ENCODE peak calls at places on chromosomes 7 and 10, in four cellular contexts. Y is cardiac muscle cell, G is HCT116, R is neural crest cell. S is an unnamed sample.

GRCh38 chr10:99526861-99527504 is 5.8 kb upstream of the NKX2-3 start:
- DNase-seq in Y (no peak), G (no peak), R (no peak), S (no peak)

GRCh38 chr10:29926649-29927048 is 132.7 kb downstream of the JCAD start:
- DNase-seq in Y (peak; percentile 81), G (no peak), R (peak; percentile 22), S (peak; percentile 49)

GRCh38 chr7:40749877-40750276 is 615.1 kb downstream of the SUGCT start:
- DNase-seq in Y (no peak), G (no peak), R (no peak), S (no peak)

GRCh38 chr10:4652111-4653010 is 173.6 kb upstream of the AKR1E2 start:
- DNase-seq in Y (no peak), G (no peak), R (no peak), S (no peak)

GRCh38 chr10:122688293-122688989 is 11.2 kb downstream of the C10orf120 start:
- DNase-seq in Y (peak; percentile 29), G (no peak), R (no peak), S (no peak)

GRCh38 chr7:106603300-106603699 is 57.7 kb downstream of the CCDC71L start:
- DNase-seq in Y (no peak), G (no peak), R (no peak), S (no peak)

GRCh38 chr10:60188548-60188947 is 201.1 kb downstream of the ANK3 start:
- DNase-seq in Y (no peak), G (no peak), R (no peak), S (no peak)

GRCh38 chr10:52864459-52865106 is 92.0 kb upstream of the MBL2 start:
- DNase-seq in Y (peak; percentile 95), G (no peak), R (no peak), S (no peak)

GRCh38 chr7:80186721-80187120 is 52.1 kb downstream of the GNAI1 start:
- DNase-seq in Y (no peak), G (no peak), R (no peak), S (no peak)

GRCh38 chr10:66180651-66181318 is 745.1 kb upstream of the LRRTM3 start:
- DNase-seq in Y (peak; percentile 78), G (peak; percentile 47), R (peak; percentile 33), S (no peak)

GRCh38 chr7:131231381-131232220 is 96.1 kb upstream of the MKLN1 start:
- DNase-seq in Y (peak; percentile 76), G (no peak), R (no peak), S (no peak)

GRCh38 chr7:28609608-28610007 is 197.3 kb downstream of the CREB5 start:
- DNase-seq in Y (no peak), G (no peak), R (no peak), S (no peak)

GRCh38 chr7:289756-290553 is at the start of gene FOXL3:
- DNase-seq in Y (no peak), G (no peak), R (no peak), S (no peak)

GRCh38 chr10:127447197-127447596 is 101.9 kb upstream of the NPS start:
- DNase-seq in Y (no peak), G (no peak), R (no peak), S (no peak)

GRCh38 chr10:69866688-69867461 is 65.2 kb downstream of the COL13A1 start:
- DNase-seq in Y (peak; percentile 91), G (peak; percentile 26), R (peak; percentile 53), S (peak; percentile 44)

GRCh38 chr10:44891721-44892120 is 19.4 kb upstream of the TMEM72 start:
- DNase-seq in Y (no peak), G (no peak), R (no peak), S (no peak)

GRCh38 chr7:30925117-30925516 is 13.5 kb downstream of the AQP1 start:
- DNase-seq in Y (no peak), G (no peak), R (no peak), S (no peak)

GRCh38 chr10:110684800-110685446 is 40.8 kb downstream of the RBM20 start:
- DNase-seq in Y (peak; percentile 41), G (no peak), R (no peak), S (no peak)

GRCh38 chr10:110679633-110680472 is 35.7 kb downstream of the RBM20 start:
- DNase-seq in Y (no peak), G (no peak), R (no peak), S (peak; percentile 73)

GRCh38 chr10:110682348-110682747 is 38.2 kb downstream of the RBM20 start:
- DNase-seq in Y (no peak), G (no peak), R (no peak), S (no peak)

GRCh38 chr10:110680473-110681020 is 36.4 kb downstream of the RBM20 start:
- DNase-seq in Y (no peak), G (no peak), R (no peak), S (peak; percentile 17)

DNA sequence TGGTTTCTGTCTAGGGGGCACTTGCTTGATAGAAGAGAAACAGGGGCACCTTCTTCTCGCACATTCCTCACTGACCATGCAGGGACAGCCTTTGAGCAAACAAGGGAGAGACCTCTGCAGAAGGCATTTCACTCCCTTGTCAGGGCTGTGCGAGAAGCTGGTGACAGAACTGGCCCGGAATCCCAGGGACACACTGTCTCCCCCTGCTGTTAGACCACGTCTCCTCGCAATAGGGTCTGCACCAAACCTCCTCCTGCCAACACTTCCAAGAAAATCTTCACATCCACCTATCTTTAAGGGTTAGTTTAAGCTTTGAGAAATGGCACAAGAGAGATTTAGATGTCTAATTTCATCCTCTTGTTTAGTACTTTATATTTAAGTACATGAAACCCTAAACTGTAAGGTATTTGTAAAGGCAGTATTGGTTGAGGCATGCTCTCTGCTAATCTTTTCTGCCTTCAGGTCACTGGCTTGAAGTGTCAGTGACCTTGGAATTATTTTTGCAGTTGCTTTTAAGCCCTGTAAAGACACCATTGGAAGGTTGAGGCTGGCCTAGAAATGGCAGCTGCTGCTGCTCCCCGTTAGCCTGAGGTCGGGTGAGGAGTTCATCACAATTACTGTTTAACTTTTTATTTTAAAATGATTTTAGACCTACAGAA is 37.0 kb downstream of the RBM20 start:
- DNase-seq in Y (peak; percentile 46), G (peak; percentile 22), R (peak; percentile 53), S (peak; percentile 78)
- TF ChIP-seq CTCF in Y (peak; percentile 72), G (peak; percentile 97), R (peak; percentile 71), S (peak; percentile 54)

DNA sequence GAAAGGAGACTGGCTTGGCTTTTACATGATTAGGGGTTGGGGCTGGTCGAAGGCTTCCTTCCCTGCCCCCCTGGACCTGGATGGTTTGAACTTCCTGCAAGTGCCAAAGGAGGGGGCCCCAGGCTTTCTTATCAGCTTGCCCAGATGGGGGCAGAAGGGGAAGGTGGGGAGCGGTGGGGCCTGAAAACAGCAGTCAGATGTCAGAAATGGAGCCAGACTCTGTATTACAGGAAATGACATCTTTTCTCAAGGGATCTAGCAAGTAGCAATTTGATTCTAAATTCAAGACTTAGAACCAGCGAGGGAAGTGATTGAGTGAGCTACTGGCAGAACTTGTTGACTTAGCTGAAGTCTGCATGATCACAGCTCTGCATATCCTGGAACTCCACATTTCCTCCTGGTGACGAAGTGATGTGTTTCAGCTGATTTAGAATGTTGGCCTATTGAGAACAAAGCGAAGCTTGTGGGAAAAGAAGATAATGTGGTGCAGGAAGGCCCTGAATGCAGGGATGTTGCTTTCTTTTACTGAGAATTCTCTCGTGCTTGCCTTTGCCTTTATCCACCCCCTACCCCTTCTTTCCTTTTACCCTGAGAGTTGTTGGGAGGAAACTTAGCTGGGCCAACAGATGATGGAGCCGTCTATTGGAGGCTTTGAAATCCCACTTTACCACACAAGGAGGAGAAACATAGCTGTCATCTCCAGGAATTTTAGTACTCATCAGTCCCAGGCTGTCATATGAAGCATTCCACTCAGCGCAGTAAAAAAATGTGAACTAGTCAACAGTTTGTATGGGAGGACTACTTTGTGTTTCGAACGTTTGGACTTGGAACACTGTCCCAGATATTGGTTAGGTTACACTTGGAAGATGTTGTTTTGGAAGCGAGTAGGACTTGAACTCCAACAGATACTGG is 43.2 kb downstream of the CCNY start:
- DNase-seq in Y (peak; percentile 89), G (no peak), R (no peak), S (no peak)
- TF ChIP-seq CTCF in Y (no peak), G (no peak), R (no peak), S (no peak)

GRCh38 chr7:26500749-26501352 is 209.2 kb downstream of the SNX10 start:
- DNase-seq in Y (peak; percentile 41), G (peak; percentile 15), R (no peak), S (no peak)
- TF ChIP-seq CTCF in Y (peak; percentile 48), G (peak; percentile 67), R (peak; percentile 70), S (peak; percentile 40)

GRCh38 chr10:78231930-78232329 is 198.3 kb downstream of the RPS24 start:
- DNase-seq in Y (peak; percentile 52), G (no peak), R (no peak), S (no peak)
- TF ChIP-seq CTCF in Y (peak; percentile 33), G (peak; percentile 21), R (peak; percentile 28), S (no peak)

GRCh38 chr7:134878731-134879295 is 99.4 kb downstream of the CALD1 start:
- DNase-seq in Y (no peak), G (no peak), R (no peak), S (no peak)
- TF ChIP-seq CTCF in Y (no peak), G (no peak), R (no peak), S (no peak)

GRCh38 chr7:47609803-47610452 is 28.0 kb upstream of the TNS3 start:
- DNase-seq in Y (peak; percentile 74), G (no peak), R (no peak), S (no peak)

GRCh38 chr7:47614450-47614849 is 32.5 kb upstream of the TNS3 start:
- DNase-seq in Y (no peak), G (no peak), R (no peak), S (no peak)

GRCh38 chr7:47606176-47606575 is 24.3 kb upstream of the TNS3 start:
- DNase-seq in Y (no peak), G (no peak), R (no peak), S (no peak)

GRCh38 chr7:47610506-47611044 is 28.7 kb upstream of the TNS3 start:
- DNase-seq in Y (peak; percentile 84), G (no peak), R (no peak), S (no peak)

GRCh38 chr7:47611045-47611511 is 29.2 kb upstream of the TNS3 start:
- DNase-seq in Y (no peak), G (no peak), R (no peak), S (no peak)
- TF ChIP-seq CTCF in Y (no peak), G (no peak), R (no peak), S (no peak)